ENCODE peak calls at places on chromosome 7, in seven cellular contexts. E is mammary epithelial cell, G is fibroblast of lung, F is left ventricle myocardium inferior, I is aorta, K is GM12865, T is cardiac fibroblast. O is an unnamed sample.

GRCh38 chr7:94056796-94057207 is 52.6 kb upstream of the BET1 start:
- DNase-seq in K (no peak), I (no peak), F (no peak), G (peak), E (peak), T (peak), O (no peak)

GRCh38 chr7:124462249-124462648 is 303.3 kb downstream of the GPR37 start:
- DNase-seq in F (no peak), K (no peak), G (peak), I (no peak), T (no peak), E (peak), O (no peak)

GRCh38 chr7:32100508-32100907 is 30.3 kb upstream of the PDE1C start:
- DNase-seq in F (no peak), I (no peak), E (no peak), K (no peak), G (no peak), T (no peak), O (no peak)

GRCh38 chr7:34313289-34313688 is 344.7 kb upstream of the NPSR1 start:
- DNase-seq in I (no peak), T (peak), E (no peak), G (no peak), K (no peak), F (no peak), O (no peak)

GRCh38 chr7:45682358-45682735 is 108.2 kb downstream of the ADCY1 start:
- DNase-seq in T (no peak), G (no peak), I (no peak), K (no peak), E (no peak), F (no peak), O (peak)

GRCh38 chr7:11343818-11344413 is 370.2 kb downstream of the PHF14 start:
- DNase-seq in G (peak), I (no peak), E (peak), T (peak), F (no peak), K (peak), O (no peak)

GRCh38 chr7:95772298-95772770 is at the start of gene DYNC1I1:
- DNase-seq in K (peak), G (peak), T (peak), F (peak), E (peak), I (peak), O (peak)

GRCh38 chr7:133940368-133940767 is 186.8 kb upstream of the LRGUK start:
- DNase-seq in G (no peak), E (no peak), I (no peak), T (no peak), F (no peak), K (no peak), O (no peak)

GRCh38 chr7:98214811-98215321 is 3.6 kb downstream of the BHLHA15 start:
- DNase-seq in F (no peak), T (no peak), E (no peak), K (no peak), I (peak), G (no peak), O (no peak)

DNA sequence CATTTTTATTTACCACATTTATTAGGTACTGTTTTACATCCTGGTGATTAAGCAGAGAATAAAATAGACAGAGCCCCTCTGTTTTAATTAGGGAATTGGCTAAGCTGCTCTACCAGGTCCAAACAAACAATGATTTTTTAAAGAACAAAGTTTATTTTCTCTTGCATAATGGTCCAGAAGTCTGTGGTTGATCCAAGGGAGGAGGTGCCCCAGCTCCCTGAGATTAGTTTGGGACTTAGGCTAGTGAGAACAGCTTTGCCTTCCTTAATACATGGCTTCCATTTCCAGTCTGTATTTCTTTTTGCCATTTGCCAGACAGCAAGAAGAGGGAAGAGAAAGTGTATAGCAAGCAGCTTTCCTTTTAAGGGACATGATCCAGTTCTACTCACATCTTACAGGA is 2.9 kb upstream of the MIOS start:
- DNase-seq in F (no peak), G (no peak), T (no peak), K (no peak), I (no peak), E (no peak), O (no peak)
- H3K4me3 ChIP-seq in F (no peak), G (no peak), T (no peak), K (no peak), I (no peak), E (no peak), O (no peak)

GRCh38 chr7:101125989-101126650 is 784 bp upstream of the SERPINE1 start:
- DNase-seq in I (peak), G (no peak), T (peak), F (peak), E (peak), K (peak), O (peak)
- H3K4me3 ChIP-seq in I (no peak), G (peak), T (peak), F (peak), E (no peak), K (no peak), O (no peak)

DNA sequence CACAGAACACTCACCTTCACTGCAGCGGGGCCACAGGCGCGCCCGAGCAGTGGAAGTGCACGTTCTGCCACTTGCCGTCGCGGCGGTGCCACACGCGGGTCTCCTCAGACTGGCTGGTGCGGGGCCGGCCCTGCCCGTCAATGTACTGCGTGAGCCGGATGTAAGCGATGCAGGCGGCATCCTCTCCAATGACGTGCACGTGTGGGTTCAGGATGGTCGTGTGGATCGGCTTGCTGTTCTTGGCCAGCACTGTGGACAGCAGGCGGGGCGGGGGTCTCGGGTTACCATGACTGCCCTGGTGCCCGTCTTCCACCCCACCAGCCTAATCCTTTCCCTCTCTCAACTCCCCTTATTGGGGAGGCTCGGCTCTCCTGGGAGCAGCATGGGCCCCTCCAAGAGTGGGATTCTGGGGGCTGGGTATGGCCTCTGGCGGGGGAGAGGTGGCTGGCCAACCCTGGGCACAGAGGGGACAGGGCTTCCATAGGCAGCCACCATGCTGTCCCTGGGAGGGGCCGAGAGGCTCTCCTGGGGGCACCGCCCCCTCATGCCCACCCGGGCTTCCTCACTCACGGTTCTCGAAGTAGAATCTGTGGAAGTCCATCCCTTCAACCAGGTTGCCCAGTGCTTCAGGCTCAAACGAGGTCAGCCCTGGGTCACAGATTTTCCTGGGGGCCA is 19.4 kb downstream of the YKT6 start:
- DNase-seq in I (peak), E (no peak), F (peak), G (no peak), K (no peak), T (no peak), O (no peak)
- H3K4me3 ChIP-seq in I (no peak), E (no peak), F (no peak), G (no peak), K (no peak), T (no peak), O (no peak)

GRCh38 chr7:27141138-27141537 is 2.3 kb downstream of the HOXA5 start:
- DNase-seq in K (no peak), G (no peak), I (no peak), T (no peak), F (no peak), E (peak), O (peak)

GRCh38 chr7:27140108-27140842 is 3.2 kb downstream of the HOXA5 start:
- DNase-seq in G (no peak), F (no peak), I (no peak), K (no peak), E (peak), T (no peak), O (peak)

GRCh38 chr7:27137603-27138410 is 5.7 kb downstream of the HOXA5 start:
- DNase-seq in K (no peak), G (peak), T (no peak), E (peak), F (no peak), I (no peak), O (peak)

GRCh38 chr7:27138987-27139334 is 4.5 kb downstream of the HOXA5 start:
- DNase-seq in F (no peak), G (no peak), E (no peak), K (no peak), I (no peak), T (no peak), O (no peak)

GRCh38 chr7:27139335-27140107 is 4.0 kb downstream of the HOXA5 start:
- DNase-seq in T (no peak), F (no peak), E (peak), K (no peak), I (no peak), G (no peak), O (peak)
- H3K4me3 ChIP-seq in T (no peak), F (no peak), E (peak), K (no peak), I (no peak), G (peak), O (peak)

O was measured in colonic mucosa.